ENCODE peak calls at places on chromosomes 16 and 17, in six cellular contexts. H is NCI-H748 treated with DMSO at 0.1 percent for 48 hours, N is Right ventricle myocardium superior, K is progenitor cell of endocrine pancreas, S is substantia nigra, X is HS-27A. Z is an unnamed sample.

GRCh38 chr16:56115817-56116576 is 75.3 kb upstream of the GNAO1 start:
- DNase-seq in H (no peak), K (no peak), S (no peak), N (no peak), X (no peak), Z (no peak)

GRCh38 chr17:420479-421175 is 68.0 kb upstream of the RPH3AL start:
- DNase-seq in S (no peak), N (no peak), K (no peak), X (no peak), H (no peak), Z (no peak)

GRCh38 chr16:66528294-66528693 is 21.6 kb downstream of the TK2 start:
- DNase-seq in N (no peak), S (no peak), H (no peak), K (no peak), X (no peak), Z (no peak)

GRCh38 chr17:78375401-78376079 is 2.9 kb upstream of the PGS1 start:
- DNase-seq in S (no peak), N (peak; percentile 62), K (no peak), H (no peak), X (no peak), Z (no peak)

GRCh38 chr16:11136600-11136999 is 119.4 kb downstream of the SOCS1 start:
- DNase-seq in S (no peak), K (no peak), X (no peak), H (no peak), N (peak; percentile 78), Z (no peak)

GRCh38 chr16:81921415-81921814 is 89.9 kb downstream of the SDR42E1 start:
- DNase-seq in N (no peak), X (no peak), K (no peak), S (no peak), H (no peak), Z (no peak)

GRCh38 chr17:73043686-73044581 is 48.6 kb downstream of the SLC39A11 start:
- DNase-seq in K (no peak), H (no peak), X (peak; percentile 14), N (no peak), S (no peak), Z (no peak)

GRCh38 chr16:19963306-19963705 is 78.7 kb upstream of the GPRC5B start:
- DNase-seq in S (no peak), K (no peak), X (no peak), H (no peak), N (peak; percentile 64), Z (no peak)

GRCh38 chr17:55274371-55275255 is 9.9 kb downstream of the HLF start:
- DNase-seq in K (no peak), N (no peak), H (no peak), S (no peak), X (no peak), Z (no peak)

GRCh38 chr16:81094771-81095251 is 1.4 kb downstream of the GCSH start:
- DNase-seq in X (no peak), S (no peak), N (no peak), H (no peak), K (no peak), Z (no peak)

GRCh38 chr17:1049446-1050225 is 52.7 kb downstream of the TIMM22 start:
- DNase-seq in H (no peak), X (no peak), K (no peak), S (no peak), N (peak; percentile 18), Z (no peak)

Z was measured in activated T-helper 9 cell treated with anti-CD3 and anti-CD28 coated beads, Interleukin-2, amount 50 U/mL, for 16 hours.